ENCODE peak calls at places on chromosomes 16 and 17, in ten cellular contexts. I, K, P, Z, M, H, B, E, F and L are unnamed samples.

GRCh38 chr16:80014241-80014939 is 413.9 kb upstream of the MAF start:
- DNase-seq in M (no peak), Z (no peak), F (no peak), B (no peak), E (no peak), K (no peak), P (peak; percentile 63), I (no peak), H (no peak), L (no peak)

GRCh38 chr16:30356401-30357084 is 1.4 kb upstream of the CD2BP2 start:
- DNase-seq in P (no peak), K (no peak), M (peak; percentile 42), B (no peak), F (no peak), H (peak; percentile 67), E (no peak), I (no peak), Z (no peak), L (no peak)

GRCh38 chr17:511001-511690 is 158.5 kb upstream of the RPH3AL start:
- DNase-seq in P (peak; percentile 69), F (no peak), B (peak; percentile 56), I (peak; percentile 25), Z (no peak), M (no peak), K (peak; percentile 34), H (no peak), E (no peak), L (no peak)

GRCh38 chr16:87324411-87325275 is 7.5 kb upstream of the C16orf95 start:
- DNase-seq in B (peak; percentile 44), K (peak; percentile 37), I (peak; percentile 33), P (peak; percentile 34), E (peak; percentile 68), Z (peak; percentile 49), F (peak; percentile 76), H (peak; percentile 76), M (peak; percentile 30), L (no peak)

GRCh38 chr16:31488630-31489564 is 6.0 kb downstream of the SLC5A2 start:
- DNase-seq in E (no peak), H (peak; percentile 67), M (no peak), P (no peak), Z (no peak), I (peak; percentile 27), B (no peak), F (no peak), K (peak; percentile 25), L (no peak)

GRCh38 chr16:28301620-28302019 is 9.3 kb downstream of the SBK1 start:
- DNase-seq in K (no peak), I (no peak), H (no peak), Z (no peak), P (no peak), F (no peak), E (no peak), B (no peak), M (no peak), L (no peak)

GRCh38 chr16:89297156-89297869 is 79.8 kb downstream of the ZNF778 start:
- DNase-seq in H (no peak), F (no peak), B (peak; percentile 78), M (no peak), P (no peak), Z (no peak), I (no peak), K (no peak), E (no peak), L (no peak)

GRCh38 chr17:76381633-76382304 is 2.6 kb upstream of the SPHK1 start:
- DNase-seq in F (no peak), K (peak; percentile 75), P (no peak), I (peak; percentile 66), E (no peak), Z (no peak), B (no peak), H (peak; percentile 58), M (no peak), L (no peak)

GRCh38 chr16:19524356-19524865 is 669 bp downstream of the CCP110 start:
- DNase-seq in P (peak; percentile 32), M (no peak), I (no peak), F (no peak), Z (peak; percentile 10), H (no peak), B (no peak), K (no peak), E (no peak), L (no peak)

GRCh38 chr16:67857547-67858233 is 10.2 kb upstream of the CENPT start:
- DNase-seq in K (peak; percentile 96), B (peak; percentile 80), I (peak; percentile 93), E (no peak), M (peak; percentile 75), P (peak; percentile 99), Z (no peak), F (peak; percentile 60), H (peak; percentile 75), L (peak; percentile 90)

GRCh38 chr17:58006563-58006923 is 503 bp downstream of the SRSF1 start:
- DNase-seq in P (peak; percentile 83), M (peak; percentile 77), Z (peak; percentile 53), H (peak; percentile 89), B (peak; percentile 81), E (peak; percentile 90), F (peak; percentile 66), K (peak; percentile 79), I (peak; percentile 83), L (no peak)

GRCh38 chr17:79978545-79978852 is 57.2 kb downstream of the TBC1D16 start:
- DNase-seq in M (no peak), K (no peak), E (no peak), I (no peak), Z (no peak), F (no peak), H (no peak), P (no peak), B (peak; percentile 82), L (no peak)

GRCh38 chr17:62761884-62762283 is 46.2 kb downstream of the MARCHF10 start:
- DNase-seq in I (no peak), B (no peak), F (no peak), E (no peak), K (no peak), Z (no peak), H (no peak), P (no peak), M (no peak), L (no peak)

GRCh38 chr16:50521246-50521900 is 26.8 kb upstream of the NKD1 start:
- DNase-seq in Z (no peak), H (no peak), E (no peak), K (no peak), P (no peak), F (no peak), B (peak; percentile 0), I (no peak), M (no peak), L (no peak)

GRCh38 chr17:4856271-4856936 is 23.3 kb downstream of the MINK1 start:
- DNase-seq in F (no peak), B (no peak), E (no peak), I (peak; percentile 26), Z (no peak), M (no peak), K (no peak), H (no peak), P (no peak), L (no peak)
- H3K4me3 ChIP-seq in F (no peak overlapping the region), B (no peak overlapping the region), E (no peak overlapping the region), I (no peak overlapping the region), Z (no peak overlapping the region), M (no peak overlapping the region), K (no peak overlapping the region), H (no peak overlapping the region), P (no peak overlapping the region), L (no peak overlapping the region)

DNA sequence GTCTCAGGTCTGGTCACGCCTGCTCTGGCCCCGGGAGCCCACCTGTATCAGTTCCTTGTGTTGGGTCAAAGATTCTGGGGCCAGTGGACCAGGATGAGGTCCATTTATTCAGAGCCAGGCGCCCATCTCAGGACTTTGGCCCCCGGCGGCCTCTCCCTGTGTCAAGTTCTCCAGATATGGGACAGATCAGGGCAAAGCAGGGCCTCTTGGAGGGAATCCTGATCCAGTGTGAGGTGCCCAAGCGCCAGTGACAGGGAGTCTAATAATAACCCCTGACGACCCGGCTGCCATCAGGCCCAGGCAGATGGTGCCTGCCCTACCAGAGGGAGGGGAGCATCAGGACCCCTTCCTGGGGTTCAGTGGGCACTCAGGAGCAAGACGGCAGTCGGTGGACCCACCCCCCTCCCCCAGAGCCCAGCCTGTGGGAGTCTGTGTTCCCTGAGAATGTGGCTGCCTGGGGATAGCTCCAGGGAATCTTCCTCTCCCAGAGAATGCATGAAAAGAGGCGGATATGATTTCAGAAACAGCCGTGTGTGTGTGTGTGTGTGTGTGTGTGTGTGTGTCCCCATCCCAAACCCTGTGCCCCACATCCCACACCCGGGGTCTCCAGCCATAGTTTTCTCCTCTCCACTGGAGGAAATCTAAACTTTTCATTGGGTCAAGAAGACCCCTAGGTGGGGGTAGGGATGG is 1.4 kb downstream of the TTYH2 start:
- DNase-seq in Z (no peak), K (no peak), B (no peak), E (no peak), I (no peak), P (no peak), M (no peak), H (peak; percentile 70), F (no peak), L (no peak)
- H3K4me3 ChIP-seq in Z (peak overlapping the region; percentile 55), K (no peak overlapping the region), B (peak overlapping the region; percentile 56), E (no peak overlapping the region), I (no peak overlapping the region), P (no peak overlapping the region), M (no peak overlapping the region), H (peak overlapping the region; percentile 62), F (no peak overlapping the region), L (no peak overlapping the region)

DNA sequence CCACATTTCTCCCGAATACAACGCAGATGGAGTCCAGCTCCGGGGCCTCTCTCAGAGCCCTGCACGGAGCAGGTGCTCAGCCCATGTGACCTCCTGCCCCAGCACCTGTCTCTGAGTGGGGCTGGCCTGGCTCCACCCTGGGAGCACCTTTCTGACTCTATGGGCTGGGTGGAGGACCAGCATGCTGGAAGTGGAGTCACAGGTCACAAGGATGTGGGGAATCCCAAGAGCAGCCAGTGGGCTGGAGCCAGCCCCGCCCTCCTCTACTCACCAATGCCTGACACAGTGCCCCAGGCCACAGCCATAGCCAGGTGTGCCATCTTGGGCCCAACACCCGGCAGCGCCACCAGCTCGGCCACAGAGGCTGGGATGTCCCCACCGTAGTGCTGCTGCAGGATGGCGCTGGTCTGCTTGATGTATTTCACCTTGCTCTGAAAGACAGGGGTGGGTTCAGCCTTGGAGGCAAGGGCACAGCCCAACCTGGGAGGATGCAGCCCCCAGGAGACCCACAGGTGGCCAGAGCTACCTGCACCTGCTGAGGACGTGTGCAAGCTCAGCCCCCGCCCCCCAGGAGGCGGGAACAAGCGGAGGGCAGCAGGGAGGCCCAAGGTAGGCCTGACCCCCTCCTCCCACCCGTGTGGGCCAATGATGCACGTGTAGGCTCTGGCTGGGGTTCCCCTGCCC is 4.2 kb downstream of the NTHL1 start:
- DNase-seq in Z (no peak), H (no peak), F (no peak), I (no peak), E (no peak), K (no peak), B (no peak), P (no peak), M (peak; percentile 69), L (no peak)
- H3K4me3 ChIP-seq in Z (no peak overlapping the region), H (no peak overlapping the region), F (no peak overlapping the region), I (no peak overlapping the region), E (no peak overlapping the region), K (no peak overlapping the region), B (no peak overlapping the region), P (no peak overlapping the region), M (no peak overlapping the region), L (no peak overlapping the region)

DNA sequence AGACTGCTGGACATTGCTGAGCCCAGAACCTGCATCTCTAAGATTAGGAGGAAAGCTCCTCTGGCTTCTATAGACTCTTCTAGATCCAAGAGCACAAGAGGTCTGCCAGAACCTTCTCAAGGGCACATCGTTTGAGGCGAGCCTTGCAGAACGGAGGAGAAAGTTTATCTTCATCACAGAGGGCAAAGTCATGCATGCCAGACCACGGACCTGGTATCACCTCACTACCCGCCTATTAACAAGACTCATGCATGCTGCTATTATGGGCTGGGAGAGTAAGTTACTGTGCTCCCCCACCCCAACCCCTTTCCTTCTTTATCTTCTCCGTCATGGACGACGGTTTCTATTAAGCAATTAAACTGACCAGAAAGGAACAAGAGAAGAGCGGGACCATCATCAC is 23.3 kb downstream of the MYH11 start:
- DNase-seq in B (no peak), K (no peak), H (no peak), M (no peak), E (no peak), Z (no peak), I (no peak), P (no peak), F (no peak), L (no peak)
- H3K4me3 ChIP-seq in B (no peak overlapping the region), K (no peak overlapping the region), H (no peak overlapping the region), M (no peak overlapping the region), E (no peak overlapping the region), Z (no peak overlapping the region), I (no peak overlapping the region), P (no peak overlapping the region), F (no peak overlapping the region), L (no peak overlapping the region)